ENCODE peak calls at places on chromosomes 7 and 10, in six cellular contexts. X is K562, Z is nephron progenitor cell, A is skeletal muscle cell, B is posterior cingulate gyrus, E is NCI-H1417. I is an unnamed sample.

GRCh38 chr10:124003070-124003419 is 90.4 kb downstream of the CHST15 start:
- DNase-seq in X (no peak), Z (no peak), A (no peak), B (no peak), E (no peak), I (no peak)

GRCh38 chr7:150753826-150754603 is 16.8 kb downstream of the GIMAP5 start:
- DNase-seq in X (peak; percentile 25), Z (no peak), A (peak; percentile 32), B (no peak), E (peak; percentile 57), I (no peak)

GRCh38 chr7:74148491-74148890 is 25.7 kb upstream of the EIF4H start:
- DNase-seq in X (no peak), Z (no peak), A (no peak), B (no peak), E (no peak), I (no peak)

GRCh38 chr10:125162181-125162906 is 2.0 kb upstream of the CTBP2 start:
- DNase-seq in X (no peak), Z (peak; percentile 62), A (no peak), B (no peak), E (no peak), I (no peak)

GRCh38 chr7:123154231-123154860 is 45.4 kb downstream of the SLC13A1 start:
- DNase-seq in X (peak; percentile 70), Z (peak; percentile 79), A (peak; percentile 20), B (peak; percentile 71), E (peak; percentile 97), I (peak; percentile 33)

GRCh38 chr10:116769368-116769767 is 27.0 kb upstream of the HSPA12A start:
- DNase-seq in X (no peak), Z (no peak), A (no peak), B (no peak), E (no peak), I (no peak)

GRCh38 chr7:55575098-55575497 is 2.8 kb upstream of the VOPP1 start:
- DNase-seq in X (no peak), Z (no peak), A (no peak), B (no peak), E (no peak), I (no peak)

GRCh38 chr7:114649689-114650088 is 235.1 kb downstream of the FOXP2 start:
- DNase-seq in X (no peak), Z (no peak), A (no peak), B (no peak), E (peak; percentile 75), I (no peak)

GRCh38 chr7:44973610-44974401 is 5.0 kb downstream of the MYO1G start:
- DNase-seq in X (peak; percentile 73), Z (peak; percentile 46), A (no peak), B (no peak), E (peak; percentile 24), I (no peak)

GRCh38 chr7:1742555-1743303 is 72.7 kb downstream of the ELFN1 start:
- DNase-seq in X (peak; percentile 57), Z (no peak), A (no peak), B (peak; percentile 35), E (peak; percentile 66), I (no peak)

GRCh38 chr7:14507617-14508016 is 394.9 kb downstream of the DGKB start:
- DNase-seq in X (no peak), Z (no peak), A (peak; percentile 58), B (no peak), E (no peak), I (no peak)

GRCh38 chr10:132489704-132490534 is 47.7 kb upstream of the INPP5A start:
- DNase-seq in X (no peak), Z (no peak), A (no peak), B (no peak), E (no peak), I (no peak)

GRCh38 chr10:113922787-113923570 is 68.5 kb downstream of the NHLRC2 start:
- DNase-seq in X (no peak), Z (no peak), A (no peak), B (no peak), E (no peak), I (no peak)